ENCODE peak calls at places on chromosomes 1 and 21, in eight cellular contexts. J is IMR-90; E is hepatocyte; Z is mucosa of descending colon; M is GM23338; U is CD8-positive, alpha-beta T cell; H is lung; L is body of pancreas. Q is an unnamed sample. For H3K4me1, the result is how much of the 10 kb centered on the place peaks cover.

GRCh38 chr1:28056129-28056925 is 32.1 kb downstream of the EYA3 start:
- DNase-seq in L (no peak), J (no peak), M (no peak), Z (no peak), U (peak), E (no peak), H (peak), Q (no peak)

GRCh38 chr1:45913925-45914501 is 110.6 kb downstream of the MAST2 start:
- DNase-seq in M (no peak), U (no peak), L (no peak), J (peak), Z (peak), H (no peak), E (no peak), Q (no peak)

GRCh38 chr1:153362187-153362586 is 4.5 kb downstream of the S100A9 start:
- DNase-seq in L (no peak), J (no peak), E (no peak), Z (no peak), U (no peak), M (no peak), H (no peak), Q (no peak)

GRCh38 chr1:27539901-27540861 is 50.2 kb upstream of the WASF2 start:
- DNase-seq in H (no peak), U (no peak), L (no peak), Z (no peak), J (peak), E (no peak), M (no peak), Q (no peak)

GRCh38 chr1:150876111-150876434 is 326 bp downstream of the ARNT start:
- DNase-seq in L (no peak), E (peak), J (peak), M (peak), H (no peak), Z (no peak), U (no peak), Q (no peak)

GRCh38 chr1:40450491-40451237 is 388 bp downstream of the ZFP69B start:
- DNase-seq in U (peak), Z (peak), J (peak), E (peak), H (no peak), L (peak), M (peak), Q (no peak)

GRCh38 chr1:60897003-60897402 is 185.4 kb upstream of the NFIA start:
- DNase-seq in E (no peak), M (no peak), L (no peak), H (no peak), J (no peak), Z (no peak), U (no peak), Q (no peak)

GRCh38 chr1:174324939-174325338 is 122.8 kb upstream of the GPR52 start:
- DNase-seq in E (no peak), U (no peak), M (no peak), J (no peak), L (no peak), H (no peak), Z (no peak), Q (no peak)

GRCh38 chr21:45721656-45722055 is 78.1 kb downstream of the PCBP3 start:
- DNase-seq in L (no peak), H (no peak), J (peak), M (no peak), Z (no peak), U (no peak), E (no peak), Q (no peak)

GRCh38 chr1:41521766-41522165 is 37.3 kb upstream of the EDN2 start:
- DNase-seq in H (no peak), L (no peak), E (no peak), J (no peak), U (no peak), M (peak), Z (no peak), Q (no peak)

GRCh38 chr1:206551985-206552325 is 44.6 kb downstream of the RASSF5 start:
- DNase-seq in E (no peak), M (no peak), Z (peak), J (no peak), U (peak), H (no peak), L (no peak), Q (no peak)

GRCh38 chr1:221440658-221441057 is 301.2 kb downstream of the DUSP10 start:
- DNase-seq in Z (no peak), U (no peak), M (no peak), E (peak), J (no peak), H (no peak), L (no peak), Q (no peak)

GRCh38 chr1:198132060-198132781 is 24.6 kb upstream of the NEK7 start:
- DNase-seq in J (no peak), Z (no peak), E (no peak), M (no peak), L (no peak), U (no peak), H (no peak), Q (no peak)

GRCh38 chr21:36567216-36567917 is 87.4 kb upstream of the CLDN14 start:
- DNase-seq in Z (no peak), E (no peak), M (no peak), U (no peak), J (no peak), H (no peak), L (no peak), Q (no peak)

GRCh38 chr21:46368533-46369285 is 44.8 kb downstream of the PCNT start:
- DNase-seq in U (peak), L (no peak), H (no peak), E (no peak), J (no peak), M (no peak), Z (peak), Q (no peak)

GRCh38 chr1:45172015-45172414 is 34.4 kb downstream of the ZSWIM5 start:
- DNase-seq in J (no peak), M (no peak), Z (no peak), E (peak), H (no peak), U (no peak), L (peak), Q (no peak)

GRCh38 chr1:67832737-67833594 is at the start of gene GNG12:
- DNase-seq in M (peak), E (peak), H (peak), Z (peak), J (peak), U (no peak), L (peak), Q (peak)

GRCh38 chr1:39214021-39214713 is 9.7 kb downstream of the MACF1 start:
- DNase-seq in J (no peak), M (peak), Z (no peak), L (peak), U (no peak), E (peak), H (peak), Q (peak)

GRCh38 chr1:66207484-66207883 is 326.5 kb upstream of the SGIP1 start:
- DNase-seq in U (no peak), M (no peak), E (no peak), Z (no peak), H (no peak), L (no peak), J (peak), Q (no peak)

GRCh38 chr1:109901508-109902145 is 9.0 kb upstream of the CSF1 start:
- DNase-seq in Z (peak), L (peak), M (no peak), E (peak), J (no peak), U (no peak), H (peak), Q (peak)

GRCh38 chr1:206715552-206716518 is 31.1 kb downstream of the MAPKAPK2 start:
- DNase-seq in H (no peak), L (no peak), E (no peak), Z (no peak), M (no peak), J (no peak), U (no peak), Q (no peak)

GRCh38 chr1:192311281-192311680 is 5.5 kb upstream of the RGS21 start:
- DNase-seq in Z (peak), H (no peak), L (no peak), M (peak), J (peak), U (no peak), E (peak), Q (no peak)

GRCh38 chr1:24899581-24900485 is 30.2 kb downstream of the RUNX3 start:
- DNase-seq in H (no peak), Z (no peak), J (no peak), L (no peak), E (no peak), M (no peak), U (peak), Q (no peak)

GRCh38 chr1:27349784-27350672 is 8.2 kb downstream of the SYTL1 start:
- DNase-seq in H (peak), E (peak), L (peak), Z (peak), J (peak), U (no peak), M (peak), Q (peak)

GRCh38 chr1:10573446-10573845 is 98.7 kb downstream of the PEX14 start:
- DNase-seq in E (no peak), Z (no peak), U (no peak), J (peak), H (no peak), M (no peak), L (no peak), Q (no peak)

GRCh38 chr1:113887776-113888175 is 395 bp upstream of the BCL2L15 start:
- DNase-seq in J (no peak), L (no peak), E (no peak), Z (no peak), M (no peak), U (no peak), H (no peak), Q (no peak)

GRCh38 chr1:245921417-245921816 is 585.7 kb downstream of the SMYD3 start:
- DNase-seq in J (no peak), M (no peak), E (no peak), H (no peak), Z (no peak), L (no peak), U (no peak), Q (no peak)

GRCh38 chr1:198849108-198849507 is 210.3 kb downstream of the PTPRC start:
- DNase-seq in Z (no peak), J (no peak), H (no peak), E (no peak), M (no peak), L (no peak), U (no peak), Q (no peak)

GRCh38 chr1:71088645-71089287 is 7.9 kb upstream of the ZRANB2 start:
- DNase-seq in H (no peak), E (peak), Z (peak), J (no peak), U (no peak), M (no peak), L (no peak), Q (no peak)

GRCh38 chr1:12631571-12631970 is 12.3 kb upstream of the AADACL4 start:
- DNase-seq in H (no peak), Z (no peak), L (no peak), J (no peak), M (no peak), U (no peak), E (no peak), Q (no peak)

GRCh38 chr21:23398726-23399125 is 2208.6 kb downstream of the MRPL39 start:
- DNase-seq in J (no peak), H (no peak), Z (no peak), L (no peak), U (no peak), E (no peak), M (no peak), Q (no peak)

GRCh38 chr1:186183219-186183618 is 191.8 kb downstream of the TPR start:
- DNase-seq in L (no peak), U (no peak), J (peak), H (no peak), Z (no peak), M (no peak), E (no peak), Q (no peak)

GRCh38 chr1:118185083-118185899 is at the start of gene SPAG17:
- DNase-seq in H (peak), E (peak), U (no peak), L (peak), Z (peak), J (peak), M (peak), Q (peak)
- TF ChIP-seq CTCF in H (no peak), E (peak), U (no peak), L (no peak), Z (no peak), J (peak), M (peak), Q (no peak)

GRCh38 chr1:9453375-9454093 is 85.7 kb upstream of the SLC25A33 start:
- DNase-seq in Z (no peak), J (no peak), M (peak), U (no peak), E (no peak), L (no peak), H (no peak), Q (no peak)

GRCh38 chr1:9449976-9450696 is 89.1 kb upstream of the SLC25A33 start:
- DNase-seq in U (no peak), Z (no peak), M (no peak), L (no peak), E (no peak), H (no peak), J (no peak), Q (no peak)

GRCh38 chr1:9449106-9449627 is 90.1 kb upstream of the SLC25A33 start:
- DNase-seq in E (peak), H (no peak), J (peak), M (no peak), U (no peak), Z (no peak), L (peak), Q (no peak)

GRCh38 chr1:9452516-9453158 is 86.6 kb upstream of the SLC25A33 start:
- DNase-seq in Z (no peak), L (peak), J (no peak), U (no peak), H (no peak), E (no peak), M (no peak), Q (no peak)

GRCh38 chr1:9451086-9451485 is 88.2 kb upstream of the SLC25A33 start:
- DNase-seq in E (no peak), H (no peak), J (no peak), M (no peak), U (no peak), Z (no peak), L (no peak), Q (no peak)
- H3K4me1 ChIP-seq in E (under half), H (under half), J (under half), M (under half), U (under half), Z (under half), L (half or more), Q (under half)

GRCh38 chr1:243819438-243819839 is 30.6 kb downstream of the AKT3 start:
- DNase-seq in L (no peak), M (peak), U (no peak), E (no peak), Z (no peak), H (no peak), J (no peak), Q (no peak)
- TF ChIP-seq CTCF in L (no peak), M (peak), U (no peak), E (no peak), Z (no peak), H (no peak), J (no peak), Q (no peak)

DNA sequence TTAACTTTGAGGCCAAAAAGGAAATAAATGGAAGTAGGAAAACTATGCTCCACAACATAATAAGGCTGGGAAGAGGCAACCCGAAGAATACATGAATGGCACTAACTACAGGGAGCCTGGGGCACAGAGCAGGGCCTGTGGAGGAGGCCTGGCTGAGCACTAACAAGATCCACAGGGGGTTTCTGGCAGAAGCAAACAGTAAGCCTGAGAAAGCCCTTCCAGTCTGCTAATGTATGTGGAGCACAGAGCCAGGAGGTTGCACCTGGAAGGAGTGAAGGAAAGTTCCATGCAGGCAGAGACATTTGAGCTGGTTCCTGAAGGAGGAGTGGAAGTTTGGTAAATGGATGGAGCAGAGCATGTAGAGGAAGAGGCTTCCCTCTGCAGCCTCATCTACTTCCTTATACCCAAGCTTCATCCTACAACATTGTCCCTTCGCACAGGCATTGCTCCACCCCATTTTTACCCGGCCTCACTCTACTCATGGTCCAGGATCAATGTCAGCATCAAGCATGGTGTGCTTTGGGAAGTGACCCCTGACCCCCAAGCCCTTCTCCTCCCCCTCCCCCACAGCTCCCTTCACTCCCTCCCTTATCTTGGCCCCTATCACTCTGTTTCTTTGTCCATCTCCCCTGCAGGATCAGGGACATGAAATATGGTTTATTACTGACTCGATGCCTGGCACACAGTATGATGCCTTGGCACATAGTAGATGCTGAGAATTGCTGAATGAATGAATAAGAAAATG is 23.3 kb downstream of the SHISA4 start:
- DNase-seq in M (no peak), H (no peak), L (no peak), J (no peak), E (no peak), Z (no peak), U (no peak), Q (no peak)
- H3K4me1 ChIP-seq in M (under half), H (under half), L (under half), J (under half), E (under half), Z (under half), U (under half), Q (under half)

GRCh38 chr1:240833057-240833456 is 221.1 kb upstream of the GREM2 start:
- DNase-seq in U (no peak), M (no peak), E (no peak), Z (no peak), L (no peak), H (no peak), J (no peak), Q (no peak)

GRCh38 chr1:240831191-240831631 is 219.3 kb upstream of the GREM2 start:
- DNase-seq in L (no peak), U (no peak), E (no peak), J (peak), M (no peak), Z (no peak), H (no peak), Q (no peak)

GRCh38 chr1:240827786-240828185 is 215.8 kb upstream of the GREM2 start:
- DNase-seq in M (no peak), E (no peak), J (no peak), H (no peak), Z (no peak), L (no peak), U (no peak), Q (no peak)

DNA sequence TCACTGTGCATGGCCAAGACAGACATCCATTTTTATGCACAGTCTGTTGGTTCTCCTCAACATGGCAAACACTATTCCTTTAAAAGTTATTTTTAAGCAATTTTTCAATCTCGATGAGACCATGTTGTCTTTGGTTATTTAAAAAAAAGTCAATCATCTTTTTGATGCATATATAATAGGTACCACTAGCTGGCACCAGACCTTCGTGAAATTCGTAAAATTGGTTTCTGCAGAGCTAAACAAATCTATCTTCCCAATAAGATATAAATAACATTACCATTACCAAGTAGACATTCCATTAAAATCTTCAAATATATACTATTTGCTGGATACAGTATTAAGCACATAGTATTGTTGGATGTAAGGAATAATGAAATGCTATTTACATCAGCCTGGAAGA is 220.0 kb upstream of the GREM2 start:
- DNase-seq in L (no peak), M (no peak), Z (no peak), E (no peak), U (no peak), J (no peak), H (no peak), Q (no peak)
- TF ChIP-seq CTCF in L (no peak), M (no peak), Z (no peak), E (no peak), U (no peak), J (peak), H (no peak), Q (no peak)

DNA sequence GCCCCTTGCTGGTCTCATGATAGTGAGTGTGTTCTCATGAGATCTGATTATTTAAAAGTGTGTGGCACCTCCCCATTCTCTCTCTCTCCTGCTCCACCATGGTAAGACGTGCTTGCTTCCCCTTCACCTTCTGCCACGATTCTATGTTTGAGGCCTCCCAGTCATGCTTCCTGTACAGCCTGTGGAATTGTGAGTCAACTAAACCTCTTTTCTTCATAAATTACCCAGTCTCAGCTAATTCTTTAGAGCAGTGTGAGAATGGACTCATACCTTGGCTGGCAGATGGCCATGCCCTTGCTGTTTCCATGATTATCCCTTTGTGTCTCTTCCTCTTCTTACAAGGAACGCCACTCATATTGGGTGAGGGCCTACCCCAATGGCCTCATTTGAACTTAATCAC is 40.3 kb downstream of the PSMG1 start:
- DNase-seq in H (no peak), Z (no peak), U (no peak), J (no peak), L (no peak), E (no peak), M (no peak), Q (no peak)
- H3K4me1 ChIP-seq in H (under half), Z (under half), U (under half), J (under half), L (under half), E (under half), M (under half), Q (under half)

Q was measured in breast epithelium.